ENCODE peak calls at places on chromosomes 12 and 14, in nine cellular contexts. One of them, this sample, is unnamed.

GRCh38 chr12:9907769-9908168 is 24.4 kb downstream of the CLEC2A start:
- DNase-seq in A549: no peak
- DNase-seq in Calu3: no peak
- DNase-seq in NCI-H2171 treated with DMSO at 0.1 percent for 48 hours: no peak
- DNase-seq in GM20000: no peak
- DNase-seq in H9: no peak
- DNase-seq in activated T-helper 1 cell treated with anti-CD3 and anti-CD28 coated beads, Interleukin-2, amount 50 U/mL, for 16 hours: no peak
- DNase-seq in lung: no peak
- DNase-seq in right lobe of liver: no peak
- DNase-seq in this sample: no peak

GRCh38 chr12:123237646-123238329 is 4.6 kb downstream of the MTRFR start:
- DNase-seq in A549: peak; percentile 49
- DNase-seq in Calu3: peak; percentile 75
- DNase-seq in NCI-H2171 treated with DMSO at 0.1 percent for 48 hours: peak; percentile 47
- DNase-seq in GM20000: peak; percentile 61
- DNase-seq in H9: peak; percentile 53
- DNase-seq in activated T-helper 1 cell treated with anti-CD3 and anti-CD28 coated beads, Interleukin-2, amount 50 U/mL, for 16 hours: peak; percentile 58
- DNase-seq in lung: peak; percentile 73
- DNase-seq in right lobe of liver: peak; percentile 63
- DNase-seq in this sample: peak; percentile 55

GRCh38 chr12:25242981-25243764 is 7.6 kb downstream of the KRAS start:
- DNase-seq in A549: no peak
- DNase-seq in Calu3: no peak
- DNase-seq in NCI-H2171 treated with DMSO at 0.1 percent for 48 hours: no peak
- DNase-seq in GM20000: no peak
- DNase-seq in H9: no peak
- DNase-seq in activated T-helper 1 cell treated with anti-CD3 and anti-CD28 coated beads, Interleukin-2, amount 50 U/mL, for 16 hours: no peak
- DNase-seq in lung: no peak
- DNase-seq in right lobe of liver: no peak
- DNase-seq in this sample: no peak

GRCh38 chr12:80937391-80938238 is at the start of gene LIN7A:
- DNase-seq in A549: peak; percentile 12
- DNase-seq in Calu3: peak; percentile 33
- DNase-seq in NCI-H2171 treated with DMSO at 0.1 percent for 48 hours: peak; percentile 90
- DNase-seq in GM20000: peak; percentile 38
- DNase-seq in H9: peak; percentile 69
- DNase-seq in activated T-helper 1 cell treated with anti-CD3 and anti-CD28 coated beads, Interleukin-2, amount 50 U/mL, for 16 hours: no peak
- DNase-seq in lung: peak; percentile 35
- DNase-seq in right lobe of liver: peak; percentile 80
- DNase-seq in this sample: peak; percentile 74

GRCh38 chr12:26523708-26524150 is 309.3 kb downstream of the ITPR2 start:
- DNase-seq in A549: no peak
- DNase-seq in Calu3: peak; percentile 65
- DNase-seq in NCI-H2171 treated with DMSO at 0.1 percent for 48 hours: peak; percentile 87
- DNase-seq in GM20000: no peak
- DNase-seq in H9: no peak
- DNase-seq in activated T-helper 1 cell treated with anti-CD3 and anti-CD28 coated beads, Interleukin-2, amount 50 U/mL, for 16 hours: no peak
- DNase-seq in lung: peak; percentile 91
- DNase-seq in right lobe of liver: peak; percentile 95
- DNase-seq in this sample: peak; percentile 96

GRCh38 chr12:9319044-9319841 is 111.0 kb upstream of the PZP start:
- DNase-seq in A549: no peak
- DNase-seq in Calu3: no peak
- DNase-seq in NCI-H2171 treated with DMSO at 0.1 percent for 48 hours: no peak
- DNase-seq in GM20000: no peak
- DNase-seq in H9: no peak
- DNase-seq in activated T-helper 1 cell treated with anti-CD3 and anti-CD28 coated beads, Interleukin-2, amount 50 U/mL, for 16 hours: no peak
- DNase-seq in lung: no peak
- DNase-seq in right lobe of liver: no peak
- DNase-seq in this sample: no peak

GRCh38 chr12:113092478-113093408 is 36.2 kb downstream of the DTX1 start:
- DNase-seq in A549: peak; percentile 85
- DNase-seq in Calu3: peak; percentile 75
- DNase-seq in NCI-H2171 treated with DMSO at 0.1 percent for 48 hours: no peak
- DNase-seq in GM20000: peak; percentile 83
- DNase-seq in H9: peak; percentile 92
- DNase-seq in activated T-helper 1 cell treated with anti-CD3 and anti-CD28 coated beads, Interleukin-2, amount 50 U/mL, for 16 hours: no peak
- DNase-seq in lung: peak; percentile 57
- DNase-seq in right lobe of liver: no peak
- DNase-seq in this sample: no peak

GRCh38 chr14:105473677-105474477 is 744 bp upstream of the CRIP2 start:
- DNase-seq in A549: peak; percentile 89
- DNase-seq in Calu3: peak; percentile 94
- DNase-seq in NCI-H2171 treated with DMSO at 0.1 percent for 48 hours: peak; percentile 82
- DNase-seq in GM20000: peak; percentile 81
- DNase-seq in H9: peak; percentile 97
- DNase-seq in activated T-helper 1 cell treated with anti-CD3 and anti-CD28 coated beads, Interleukin-2, amount 50 U/mL, for 16 hours: peak; percentile 53
- DNase-seq in lung: peak; percentile 92
- DNase-seq in right lobe of liver: peak; percentile 85
- DNase-seq in this sample: peak; percentile 78

GRCh38 chr14:61247935-61248334 is 33.2 kb downstream of the TMEM30B start:
- DNase-seq in A549: no peak
- DNase-seq in Calu3: no peak
- DNase-seq in NCI-H2171 treated with DMSO at 0.1 percent for 48 hours: no peak
- DNase-seq in GM20000: no peak
- DNase-seq in H9: no peak
- DNase-seq in activated T-helper 1 cell treated with anti-CD3 and anti-CD28 coated beads, Interleukin-2, amount 50 U/mL, for 16 hours: no peak
- DNase-seq in lung: no peak
- DNase-seq in right lobe of liver: no peak
- DNase-seq in this sample: no peak

GRCh38 chr12:59649203-59649602 is 53.4 kb downstream of the SLC16A7 start:
- DNase-seq in A549: no peak
- DNase-seq in Calu3: peak; percentile 27
- DNase-seq in NCI-H2171 treated with DMSO at 0.1 percent for 48 hours: no peak
- DNase-seq in GM20000: no peak
- DNase-seq in H9: no peak
- DNase-seq in activated T-helper 1 cell treated with anti-CD3 and anti-CD28 coated beads, Interleukin-2, amount 50 U/mL, for 16 hours: no peak
- DNase-seq in lung: no peak
- DNase-seq in right lobe of liver: no peak
- DNase-seq in this sample: no peak